ENCODE peak calls at places on chromosome 12, in four cellular contexts. N, C, S and Z are unnamed samples.

GRCh38 chr12:116333402-116333801 is 55.9 kb upstream of the MED13L start:
- DNase-seq in N (no peak), S (no peak), C (no peak), Z (no peak)

GRCh38 chr12:131509706-131510105 is 201.2 kb upstream of the SFSWAP start:
- DNase-seq in S (no peak), C (no peak), N (no peak), Z (no peak)

GRCh38 chr12:65532162-65532561 is 253.7 kb downstream of the MSRB3 start:
- DNase-seq in C (no peak), N (no peak), S (no peak), Z (no peak)

GRCh38 chr12:61706783-61707182 is 553.4 kb upstream of the USP15 start:
- DNase-seq in S (no peak), C (no peak), N (no peak), Z (no peak)

GRCh38 chr12:29944269-29945000 is 160.7 kb upstream of the TMTC1 start:
- DNase-seq in S (no peak), N (no peak), C (no peak), Z (no peak)

GRCh38 chr12:124324803-124325705 is 30.2 kb downstream of the RFLNA start:
- DNase-seq in C (no peak), N (no peak), S (no peak), Z (no peak)

GRCh38 chr12:51869490-51869865 is 18.4 kb upstream of the ANKRD33 start:
- DNase-seq in S (no peak), N (no peak), C (no peak), Z (no peak)

GRCh38 chr12:106583578-106584103 is 837 bp downstream of the RFX4 start:
- DNase-seq in S (no peak), N (no peak), C (no peak), Z (no peak)

GRCh38 chr12:118356809-118357326 is 15.8 kb downstream of the TAOK3 start:
- DNase-seq in C (no peak), N (no peak), S (no peak), Z (no peak)

GRCh38 chr12:117660896-117661295 is 299.5 kb upstream of the NOS1 start:
- DNase-seq in S (no peak), N (no peak), C (no peak), Z (no peak)

GRCh38 chr12:4099276-4099675 is 174.3 kb upstream of the CCND2 start:
- DNase-seq in N (no peak), S (no peak), C (no peak), Z (no peak)

GRCh38 chr12:42284876-42285275 is 41.0 kb downstream of the ZCRB1 start:
- DNase-seq in N (no peak), S (no peak), C (no peak), Z (no peak)

GRCh38 chr12:13342971-13343370 is 146.4 kb downstream of the EMP1 start:
- DNase-seq in C (no peak), S (no peak), N (no peak), Z (no peak)

GRCh38 chr12:26425587-26426260 is 230.4 kb downstream of the SSPN start:
- DNase-seq in S (no peak), C (no peak), N (no peak), Z (no peak)

GRCh38 chr12:92324849-92325500 is 179.3 kb upstream of the BTG1 start:
- DNase-seq in C (peak; percentile 90), N (no peak), S (no peak), Z (no peak)

GRCh38 chr12:75437564-75437963 is 43.0 kb upstream of the GLIPR1 start:
- DNase-seq in C (no peak), N (no peak), S (no peak), Z (no peak)

GRCh38 chr12:100591979-100592378 is 18.5 kb downstream of the GAS2L3 start:
- DNase-seq in C (no peak), S (no peak), N (no peak), Z (no peak)

GRCh38 chr12:12700249-12700648 is 4.3 kb upstream of the GPR19 start:
- DNase-seq in N (no peak), S (no peak), C (no peak), Z (no peak)

GRCh38 chr12:98973395-98973794 is 328.3 kb downstream of the APAF1 start:
- DNase-seq in S (no peak), C (no peak), N (no peak), Z (no peak)

GRCh38 chr12:124478985-124479645 is 88.3 kb downstream of the NCOR2 start:
- DNase-seq in N (peak; percentile 3), C (no peak), S (no peak), Z (no peak)

GRCh38 chr12:129673807-129674206 is 230.0 kb downstream of the TMEM132D start:
- DNase-seq in C (no peak), S (no peak), N (no peak), Z (no peak)

GRCh38 chr12:32697445-32697844 is 18.3 kb downstream of the DNM1L start:
- DNase-seq in N (no peak), C (no peak), S (no peak), Z (no peak)

GRCh38 chr12:99053599-99054362 is 408.7 kb downstream of the APAF1 start:
- DNase-seq in N (no peak), C (no peak), S (no peak), Z (no peak)

GRCh38 chr12:2129076-2129475 is 76.3 kb downstream of the CACNA1C start:
- DNase-seq in C (no peak), N (no peak), S (no peak), Z (no peak)

GRCh38 chr12:122040579-122041386 is 19.1 kb downstream of the BCL7A start:
- DNase-seq in N (no peak), S (no peak), C (no peak), Z (no peak)

GRCh38 chr12:94165152-94165551 is 16.8 kb downstream of the PLXNC1 start:
- DNase-seq in N (no peak), C (no peak), S (no peak), Z (no peak)

GRCh38 chr12:83886479-83886878 is 1026.1 kb downstream of the SLC6A15 start:
- DNase-seq in S (no peak), N (no peak), C (no peak), Z (no peak)

GRCh38 chr12:100225491-100225890 is 24.9 kb downstream of the ACTR6 start:
- DNase-seq in N (no peak), S (no peak), C (no peak), Z (peak; percentile 17)

GRCh38 chr12:7832059-7832696 is 40.5 kb downstream of the SLC2A14 start:
- DNase-seq in N (no peak), C (peak; percentile 20), S (no peak), Z (no peak)

GRCh38 chr12:95117178-95117599 is 43.8 kb upstream of the NR2C1 start:
- DNase-seq in C (peak; percentile 64), S (peak; percentile 67), N (no peak), Z (peak; percentile 78)

GRCh38 chr12:57340104-57340503 is 89.1 kb upstream of the STAC3 start:
- DNase-seq in C (no peak), S (peak; percentile 55), N (no peak), Z (peak; percentile 33)

GRCh38 chr12:132490481-132491348 is 764 bp downstream of the FBRSL1 start:
- DNase-seq in S (no peak), C (no peak), N (no peak), Z (no peak)

GRCh38 chr12:30437616-30438015 is 258.1 kb downstream of the IPO8 start:
- DNase-seq in S (no peak), C (no peak), N (no peak), Z (no peak)

GRCh38 chr12:67096533-67097318 is 172.4 kb upstream of the CAND1 start:
- DNase-seq in S (no peak), N (no peak), C (no peak), Z (no peak)

GRCh38 chr12:75759842-75760260 is 248.4 kb upstream of the KRR1 start:
- DNase-seq in N (no peak), S (no peak), C (no peak), Z (no peak)

GRCh38 chr12:19053999-19054398 is 75.5 kb upstream of the PLEKHA5 start:
- DNase-seq in S (no peak), C (no peak), N (no peak), Z (no peak)

GRCh38 chr12:95304673-95305198 is 87.1 kb downstream of the VEZT start:
- DNase-seq in S (no peak), N (no peak), C (no peak), Z (no peak)

GRCh38 chr12:130076752-130077151 is 85.5 kb upstream of the FZD10 start:
- DNase-seq in S (no peak), C (no peak), N (no peak), Z (no peak)

GRCh38 chr12:4201333-4202105 is 72.0 kb upstream of the CCND2 start:
- DNase-seq in N (no peak), S (no peak), C (no peak), Z (no peak)

GRCh38 chr12:5872745-5873144 is 72.3 kb downstream of the ANO2 start:
- DNase-seq in C (no peak), N (no peak), S (no peak), Z (no peak)

DNA sequence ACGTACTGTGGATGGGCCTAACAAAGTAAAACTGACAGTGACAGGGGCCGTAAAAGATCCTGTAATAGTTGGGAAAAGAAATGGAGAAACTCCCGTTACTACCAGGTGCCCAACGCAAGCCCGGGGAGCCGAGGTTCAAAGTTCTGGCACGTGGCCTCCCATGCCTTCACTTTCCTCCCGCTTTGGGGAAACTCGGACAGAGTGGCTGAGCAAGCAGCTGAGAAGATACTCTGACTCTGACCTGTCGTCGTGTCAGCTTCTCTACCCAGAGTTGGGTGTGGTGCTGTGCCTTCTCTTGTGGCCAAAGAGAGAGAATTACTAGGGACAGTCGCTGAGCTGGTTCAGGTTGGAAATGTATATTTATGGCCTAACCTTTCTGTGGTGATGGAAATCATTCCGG is 1.7 kb downstream of the B4GALNT3 start:
- DNase-seq in C (no peak), N (no peak), S (no peak), Z (no peak)
- H3K27me3 ChIP-seq in C (peaks cover 20% of the 10 kb centered on the region), N (peaks cover 9% of the 10 kb centered on the region), S (no peaks in the 10 kb centered on the region), Z (no peaks in the 10 kb centered on the region)

GRCh38 chr12:109250523-109250922 is 58.6 kb downstream of the FOXN4 start:
- DNase-seq in N (no peak), S (no peak), C (no peak), Z (no peak)
- H3K36me3 ChIP-seq in N (peaks cover 52% of the 10 kb centered on the region), S (peaks cover 86% of the 10 kb centered on the region), C (no peaks in the 10 kb centered on the region), Z (no peaks in the 10 kb centered on the region)

DNA sequence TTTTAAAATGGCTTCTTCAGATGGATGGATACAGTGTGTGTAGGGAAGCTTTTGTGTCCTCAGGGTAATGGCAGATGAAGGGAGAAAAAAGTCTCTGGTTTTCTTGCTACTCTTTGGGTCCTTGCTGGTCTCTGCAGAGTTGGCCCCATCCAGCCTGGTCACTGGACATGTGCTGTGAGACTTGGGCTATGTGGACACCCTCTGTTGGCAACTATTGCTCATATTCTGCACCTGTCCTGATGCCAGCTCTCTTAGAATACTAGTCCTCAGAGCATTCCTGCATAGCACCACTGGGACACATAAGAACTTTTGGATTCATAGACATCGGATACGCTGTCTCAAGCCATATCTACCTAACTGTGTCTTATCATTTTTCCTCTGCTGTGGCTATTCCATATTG is 20.0 kb downstream of the NAV3 start:
- DNase-seq in N (no peak), S (no peak), C (no peak), Z (no peak)
- H3K27me3 ChIP-seq in N (no peaks in the 10 kb centered on the region), S (no peaks in the 10 kb centered on the region), C (no peaks in the 10 kb centered on the region), Z (no peaks in the 10 kb centered on the region)

GRCh38 chr12:53031616-53032015 is 18.2 kb upstream of the TNS2 start:
- DNase-seq in C (no peak), S (no peak), N (no peak), Z (no peak)
- H3K36me3 ChIP-seq in C (peaks cover 91% of the 10 kb centered on the region), S (peaks cover 94% of the 10 kb centered on the region), N (peaks cover 84% of the 10 kb centered on the region), Z (no peaks in the 10 kb centered on the region)